ENCODE peak calls at places on chromosomes 3 and 15, in six cellular contexts. X is K562, F is upper lobe of left lung, E is A549, A is HepG2, I is GM12878. Y is an unnamed sample.

GRCh38 chr3:122497425-122497824 is 17.3 kb downstream of the KPNA1 start:
- ATAC-seq in F (peak; percentile 84), I (peak; percentile 97), X (peak; percentile 21), E (no peak), A (no peak), Y (no peak)

GRCh38 chr3:102038477-102039142 is 189.3 kb downstream of the NFKBIZ start:
- ATAC-seq in F (peak; percentile 73), E (no peak), I (peak; percentile 88), A (no peak), X (no peak), Y (no peak)

GRCh38 chr3:101182734-101183133 is 137.6 kb downstream of the IMPG2 start:
- ATAC-seq in A (no peak), E (no peak), X (no peak), F (no peak), I (no peak), Y (no peak)

GRCh38 chr15:101221858-101222257 is 30.0 kb downstream of the CHSY1 start:
- ATAC-seq in E (no peak), I (no peak), F (no peak), A (peak; percentile 85), X (no peak), Y (no peak)

GRCh38 chr3:51045006-51045405 is 340.1 kb upstream of the MANF start:
- ATAC-seq in A (no peak), E (no peak), X (no peak), F (no peak), I (no peak), Y (no peak)

GRCh38 chr15:58486062-58486461 is 54.3 kb downstream of the LIPC start:
- ATAC-seq in A (no peak), X (peak; percentile 91), F (no peak), I (no peak), E (no peak), Y (no peak)

GRCh38 chr3:44795197-44795596 is 33.6 kb downstream of the KIF15 start:
- ATAC-seq in A (no peak), X (no peak), E (no peak), I (no peak), F (no peak), Y (no peak)

GRCh38 chr15:45573961-45574629 is 13.1 kb upstream of the BLOC1S6 start:
- ATAC-seq in E (peak; percentile 70), F (no peak), I (peak; percentile 69), A (peak; percentile 99), X (peak; percentile 95), Y (no peak)

GRCh38 chr15:31364301-31365031 is 37.8 kb downstream of the KLF13 start:
- ATAC-seq in I (no peak), A (no peak), E (no peak), X (peak; percentile 7), F (no peak), Y (no peak)

GRCh38 chr15:72227192-72227586 is 3.8 kb downstream of the PKM start:
- ATAC-seq in I (peak; percentile 3), E (no peak), A (no peak), X (no peak), F (no peak), Y (no peak)

GRCh38 chr3:98733055-98733777 is 29.9 kb upstream of the ST3GAL6 start:
- ATAC-seq in X (no peak), A (peak; percentile 71), I (peak; percentile 47), F (peak; percentile 78), E (peak; percentile 69), Y (peak; percentile 49)

GRCh38 chr3:100982710-100983109 is 10.5 kb downstream of the ABI3BP start:
- ATAC-seq in E (no peak), A (no peak), X (no peak), I (no peak), F (peak; percentile 68), Y (peak; percentile 82)

GRCh38 chr15:68418611-68419161 is 13.3 kb downstream of the ITGA11 start:
- ATAC-seq in F (peak; percentile 53), X (no peak), A (no peak), E (no peak), I (no peak), Y (peak; percentile 13)

GRCh38 chr15:69035205-69035917 is 20.9 kb downstream of the NOX5 start:
- ATAC-seq in A (peak; percentile 92), X (peak; percentile 83), E (peak; percentile 68), I (peak; percentile 94), F (no peak), Y (no peak)

GRCh38 chr3:61819861-61820260 is 258.5 kb downstream of the PTPRG start:
- ATAC-seq in E (no peak), I (no peak), X (no peak), F (no peak), A (no peak), Y (no peak)

GRCh38 chr15:69357773-69358765 is 56.1 kb upstream of the KIF23 start:
- ATAC-seq in A (peak; percentile 97), F (peak; percentile 29), E (no peak), I (no peak), X (peak; percentile 89), Y (no peak)

GRCh38 chr15:89746386-89746974 is 4.6 kb downstream of the MESP1 start:
- ATAC-seq in I (no peak), F (no peak), E (no peak), X (no peak), A (no peak), Y (no peak)

GRCh38 chr3:4736284-4736861 is 242.9 kb upstream of the BHLHE40 start:
- ATAC-seq in I (no peak), E (no peak), A (no peak), F (peak; percentile 45), X (no peak), Y (peak; percentile 49)

GRCh38 chr3:108153451-108153981 is 62.7 kb upstream of the CD47 start:
- ATAC-seq in A (peak; percentile 86), E (peak; percentile 47), X (peak; percentile 90), I (peak; percentile 91), F (peak; percentile 30), Y (no peak)

GRCh38 chr15:82679626-82680199 is 30.0 kb downstream of the AP3B2 start:
- ATAC-seq in E (peak; percentile 17), F (no peak), A (no peak), I (no peak), X (no peak), Y (no peak)

GRCh38 chr15:78050441-78050809 is 27.1 kb downstream of the TBC1D2B start:
- ATAC-seq in X (no peak), F (no peak), E (no peak), A (no peak), I (peak; percentile 54), Y (no peak)

GRCh38 chr15:78048410-78048946 is 29.0 kb downstream of the TBC1D2B start:
- ATAC-seq in X (no peak), E (no peak), I (no peak), F (peak; percentile 54), A (no peak), Y (peak; percentile 22)

GRCh38 chr15:78051622-78052405 is 25.7 kb downstream of the TBC1D2B start:
- ATAC-seq in F (no peak), A (no peak), X (no peak), I (no peak), E (no peak), Y (no peak)

GRCh38 chr15:78050851-78051250 is 26.7 kb downstream of the TBC1D2B start:
- ATAC-seq in I (no peak), A (no peak), F (no peak), E (no peak), X (no peak), Y (no peak)

DNA sequence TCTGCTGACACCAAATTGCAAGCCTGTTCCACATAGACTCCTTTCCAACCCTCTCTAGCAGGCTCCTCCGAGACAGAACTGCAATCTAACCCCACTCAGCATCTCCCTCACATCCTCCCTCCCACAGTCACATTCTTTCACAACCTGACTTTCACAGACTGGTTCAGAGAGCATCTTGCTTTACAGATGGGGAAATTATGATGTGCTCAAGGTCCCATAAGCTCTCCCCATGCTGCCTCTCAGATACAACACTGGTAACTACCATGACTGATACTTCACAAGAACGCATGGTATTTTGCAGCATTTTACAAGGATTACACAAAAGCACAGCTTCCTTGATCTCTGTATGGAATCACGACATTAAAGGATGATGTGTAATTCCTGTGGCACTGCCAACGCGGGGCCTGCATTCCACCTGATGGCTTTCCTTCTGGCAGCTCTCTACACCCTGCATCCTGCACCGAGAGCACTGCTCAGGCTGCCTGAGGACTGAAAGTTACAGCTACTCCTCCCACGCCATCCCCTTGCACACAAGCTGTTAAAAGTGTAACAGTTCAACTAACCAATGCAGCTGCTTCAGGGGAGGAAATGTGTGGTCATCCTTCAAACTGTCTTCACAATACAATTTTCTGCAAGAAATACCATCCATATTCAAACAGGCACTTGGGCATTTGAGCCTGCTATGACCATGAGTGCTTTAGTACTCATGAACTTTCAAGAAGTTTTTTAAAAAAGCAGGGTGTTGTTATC is 27.6 kb downstream of the TBC1D2B start:
- ATAC-seq in I (peak; percentile 92), X (no peak), A (no peak), F (peak; percentile 25), E (no peak), Y (peak; percentile 40)
- H3K9me3 ChIP-seq in I (no peaks in the 10 kb centered on the region), X (no peaks in the 10 kb centered on the region), A (no peaks in the 10 kb centered on the region), F (no peaks in the 10 kb centered on the region), E (no peaks in the 10 kb centered on the region), Y (no peaks in the 10 kb centered on the region)

GRCh38 chr3:193240436-193240849 is 579 bp upstream of the PLAAT1 start:
- ATAC-seq in I (no peak), A (no peak), X (peak; percentile 32), F (peak; percentile 15), E (peak; percentile 51), Y (peak; percentile 3)

GRCh38 chr3:193236990-193237389 is 4.0 kb upstream of the PLAAT1 start:
- ATAC-seq in A (no peak), F (no peak), E (no peak), X (no peak), I (no peak), Y (no peak)

GRCh38 chr3:193243571-193243970 is 2.5 kb downstream of the PLAAT1 start:
- ATAC-seq in A (no peak), F (no peak), X (no peak), I (no peak), E (no peak), Y (no peak)

GRCh38 chr3:193240850-193241706 is at the start of gene PLAAT1:
- ATAC-seq in X (peak; percentile 95), I (no peak), F (peak; percentile 94), A (no peak), E (peak; percentile 89), Y (peak; percentile 94)
- H3K4me3 ChIP-seq in X (peak within 1 kb of the TSS; percentile 36), I (no peak within 1 kb of the TSS), F (peak within 1 kb of the TSS; percentile 29), A (no peak within 1 kb of the TSS), E (peak within 1 kb of the TSS; percentile 59), Y (peak within 1 kb of the TSS; percentile 52)

DNA sequence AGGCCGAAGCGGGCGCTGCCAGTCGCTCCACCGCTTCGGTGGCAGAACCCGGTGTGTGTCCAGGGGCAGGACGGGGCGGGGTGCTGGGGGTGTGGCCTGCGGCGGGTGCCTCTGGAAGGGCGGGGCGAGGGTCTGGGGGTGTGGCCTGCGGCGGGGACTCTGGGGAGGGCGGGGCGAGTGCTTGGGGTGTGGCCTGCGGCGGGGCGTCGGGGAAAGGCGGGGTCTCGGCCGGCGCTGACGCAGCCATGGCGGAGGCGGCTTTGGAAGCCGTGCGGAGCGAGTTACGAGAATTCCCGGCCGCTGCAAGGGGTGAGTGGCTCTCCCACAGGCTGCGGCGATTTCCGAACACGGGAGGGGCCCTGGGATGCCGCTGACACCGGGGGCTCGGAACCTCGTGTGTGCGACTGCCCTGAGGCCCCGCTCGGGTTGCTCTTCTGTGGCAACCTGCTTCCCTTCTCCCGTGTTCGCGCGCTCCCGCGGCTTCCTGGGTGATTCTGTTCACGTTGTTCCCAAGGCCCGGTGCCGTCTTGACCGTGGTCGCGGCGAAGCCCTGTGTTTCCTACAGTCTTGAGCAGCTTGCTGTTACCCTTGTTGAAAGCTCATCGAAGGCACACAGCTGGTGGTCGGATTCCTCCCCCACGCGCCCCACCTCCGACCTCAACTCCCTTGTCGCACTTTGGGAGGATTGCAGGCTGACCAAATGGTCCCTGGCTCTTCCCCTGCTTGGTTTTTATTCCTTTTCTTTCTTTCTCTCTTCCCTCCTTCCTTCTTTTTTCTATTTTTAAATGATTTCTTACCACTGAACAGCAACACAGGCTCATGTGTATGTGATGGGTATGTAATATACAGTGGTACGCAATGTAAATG is at the start of gene JMJD7:
- ATAC-seq in F (peak; percentile 98), X (peak; percentile 97), I (peak; percentile 96), E (peak; percentile 78), A (peak; percentile 87), Y (peak; percentile 90)
- TF ChIP-seq EP300 in F (no peak), X (no peak), I (no peak), E (no peak), A (no peak), Y (no peak)

GRCh38 chr15:25183581-25184330 is 229.0 kb downstream of the SNRPN start:
- ATAC-seq in E (no peak), A (no peak), F (no peak), I (no peak), X (no peak), Y (no peak)
- H3K9me3 ChIP-seq in E (no peaks in the 10 kb centered on the region), A (peaks cover 99% of the 10 kb centered on the region), F (peaks cover 5% of the 10 kb centered on the region), I (peaks cover 3% of the 10 kb centered on the region), X (no peaks in the 10 kb centered on the region), Y (peaks cover 86% of the 10 kb centered on the region)